ENCODE peak calls at places on chromosomes 4 and X, in eight cellular contexts. V is neuronal stem cell; R is HCT116; K is lung; A is endodermal cell; M is CD8-positive, alpha-beta T cell; S is IMR-90; Y is stomach. H is an unnamed sample. For H3K4me1, the result is how much of the 10 kb centered on the place peaks cover.

GRCh38 chr4:147247577-147247976 is 233.3 kb upstream of the EDNRA start:
- DNase-seq in V (no peak), R (no peak), K (no peak), A (no peak), M (no peak), S (peak), Y (no peak), H (no peak)

GRCh38 chr4:188201851-188202250 is 62.6 kb downstream of the TRIML1 start:
- DNase-seq in V (no peak), R (no peak), K (no peak), A (no peak), M (no peak), S (peak), Y (no peak), H (no peak)

GRCh38 chr4:41661447-41662076 is 87.0 kb downstream of the PHOX2B start:
- DNase-seq in V (peak), R (peak), K (peak), A (peak), M (peak), S (peak), Y (peak), H (peak)

GRCh38 chr4:117001077-117001476 is 84.3 kb downstream of the TRAM1L1 start:
- DNase-seq in V (peak), R (no peak), K (no peak), A (no peak), M (no peak), S (no peak), Y (no peak), H (no peak)

GRCh38 chr4:21806991-21807390 is 141.6 kb downstream of the KCNIP4 start:
- DNase-seq in V (no peak), R (no peak), K (no peak), A (no peak), M (no peak), S (no peak), Y (no peak), H (no peak)

GRCh38 chrX:9656277-9656676 is 109.4 kb downstream of the GPR143 start:
- DNase-seq in V (no peak), R (no peak), K (no peak), A (no peak), M (no peak), S (peak), Y (no peak), H (no peak)

GRCh38 chr4:161762796-161763195 is 401.0 kb downstream of the FSTL5 start:
- DNase-seq in V (no peak), R (no peak), K (no peak), A (no peak), M (no peak), S (peak), Y (no peak), H (no peak)

GRCh38 chrX:40449396-40449795 is 131.4 kb upstream of the ATP6AP2 start:
- DNase-seq in V (no peak), R (no peak), K (no peak), A (no peak), M (no peak), S (no peak), Y (no peak), H (no peak)

GRCh38 chr4:171334549-171334948 is 478.7 kb upstream of the GALNTL6 start:
- DNase-seq in V (no peak), R (no peak), K (no peak), A (no peak), M (no peak), S (no peak), Y (no peak), H (no peak)

GRCh38 chr4:106355193-106355592 is 13.4 kb downstream of the GIMD1 start:
- DNase-seq in V (no peak), R (no peak), K (no peak), A (peak), M (no peak), S (no peak), Y (no peak), H (no peak)

GRCh38 chr4:114057746-114058145 is 78.3 kb upstream of the ARSJ start:
- DNase-seq in V (no peak), R (peak), K (no peak), A (no peak), M (no peak), S (no peak), Y (no peak), H (no peak)

GRCh38 chr4:169314906-169315305 is 44.1 kb upstream of the SH3RF1 start:
- DNase-seq in V (no peak), R (peak), K (peak), A (no peak), M (no peak), S (peak), Y (peak), H (no peak)

GRCh38 chr4:84238247-84239090 is 260.6 kb downstream of the NKX6-1 start:
- DNase-seq in V (no peak), R (no peak), K (no peak), A (no peak), M (no peak), S (peak), Y (no peak), H (no peak)

GRCh38 chr4:101221294-101221693 is 126.0 kb downstream of the PPP3CA start:
- DNase-seq in V (no peak), R (no peak), K (no peak), A (no peak), M (no peak), S (peak), Y (no peak), H (no peak)

GRCh38 chr4:914531-914930 is 17.6 kb downstream of the GAK start:
- DNase-seq in V (no peak), R (no peak), K (no peak), A (no peak), M (no peak), S (no peak), Y (no peak), H (no peak)

GRCh38 chr4:688695-689497 is at the start of gene SLC49A3:
- DNase-seq in V (no peak), R (no peak), K (no peak), A (peak), M (no peak), S (no peak), Y (peak), H (no peak)

GRCh38 chr4:14842964-14843630 is 159.2 kb upstream of the CPEB2 start:
- DNase-seq in V (no peak), R (no peak), K (no peak), A (no peak), M (no peak), S (no peak), Y (no peak), H (no peak)

GRCh38 chr4:53601251-53601764 is 10.0 kb upstream of the LNX1 start:
- DNase-seq in V (no peak), R (no peak), K (no peak), A (peak), M (no peak), S (no peak), Y (no peak), H (no peak)

GRCh38 chr4:166386491-166387367 is 513.7 kb downstream of the TLL1 start:
- DNase-seq in V (no peak), R (no peak), K (no peak), A (no peak), M (no peak), S (no peak), Y (no peak), H (no peak)

GRCh38 chrX:63918611-63919010 is 133.6 kb upstream of the ARHGEF9 start:
- DNase-seq in V (no peak), R (peak), K (no peak), A (peak), M (no peak), S (no peak), Y (no peak), H (no peak)

GRCh38 chrX:119121341-119121740 is 6.3 kb downstream of the KIAA1210 start:
- DNase-seq in V (no peak), R (no peak), K (no peak), A (no peak), M (no peak), S (peak), Y (no peak), H (no peak)

GRCh38 chr4:113106076-113106475 is 56.6 kb downstream of the ANK2 start:
- DNase-seq in V (no peak), R (peak), K (no peak), A (no peak), M (no peak), S (peak), Y (no peak), H (no peak)

GRCh38 chrX:129139837-129140679 is 383.2 kb downstream of the SMARCA1 start:
- DNase-seq in V (no peak), R (no peak), K (no peak), A (no peak), M (no peak), S (no peak), Y (no peak), H (no peak)

GRCh38 chr4:98996056-98996941 is 778 bp downstream of the METAP1 start:
- DNase-seq in V (peak), R (no peak), K (no peak), A (peak), M (no peak), S (peak), Y (no peak), H (no peak)

GRCh38 chr4:34619531-34620109 is 1624.7 kb downstream of the ARAP2 start:
- DNase-seq in V (no peak), R (no peak), K (no peak), A (no peak), M (no peak), S (no peak), Y (no peak), H (no peak)

GRCh38 chrX:153495362-153495751 is 577 bp downstream of the BGN start:
- DNase-seq in V (no peak), R (no peak), K (no peak), A (no peak), M (no peak), S (peak), Y (no peak), H (no peak)
- H3K4me3 ChIP-seq in V (no peak), R (no peak), K (peak), A (no peak), M (no peak), S (peak), Y (peak), H (no peak)

DNA sequence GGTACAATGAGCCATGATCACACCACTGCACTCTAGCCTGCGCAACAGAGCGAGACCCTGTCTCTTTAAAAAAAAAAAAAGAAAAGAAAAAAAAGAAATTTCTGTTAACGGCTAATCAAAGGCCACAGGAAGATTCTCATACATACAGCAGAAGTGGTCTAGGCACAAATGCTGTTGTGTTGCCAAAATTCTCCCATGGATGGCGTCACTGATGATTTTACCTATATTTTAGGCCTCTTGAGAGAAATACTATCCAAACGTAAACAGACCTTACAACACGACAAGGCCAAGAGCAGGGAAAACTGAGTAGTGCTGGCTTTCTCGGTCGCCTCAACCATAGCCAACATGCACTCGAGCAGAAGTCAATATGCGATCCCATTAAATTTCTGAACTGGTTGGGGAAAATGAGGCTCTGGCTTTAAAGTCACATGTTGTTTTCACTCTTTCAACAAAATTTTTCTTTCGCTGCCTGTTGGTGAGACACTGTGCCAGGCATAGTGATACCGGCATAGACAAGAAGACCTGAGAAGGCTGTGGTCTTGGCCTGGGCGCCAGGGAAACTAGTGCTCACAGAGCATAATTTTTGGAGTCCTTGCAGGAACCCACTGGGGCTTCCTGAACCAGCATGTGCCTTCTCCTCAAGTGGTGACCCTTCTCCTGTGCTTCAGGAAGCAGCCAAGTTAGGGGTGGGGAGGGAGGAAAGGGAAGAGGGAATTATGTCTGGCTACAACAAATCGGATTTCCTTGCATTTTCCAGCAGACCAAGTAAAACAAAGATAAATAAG is 20.6 kb downstream of the SH3KBP1 start:
- DNase-seq in V (no peak), R (no peak), K (no peak), A (no peak), M (no peak), S (no peak), Y (no peak), H (no peak)
- H3K4me1 ChIP-seq in V (under half), R (under half), K (under half), A (under half), M (under half), S (under half), Y (under half), H (under half)

DNA sequence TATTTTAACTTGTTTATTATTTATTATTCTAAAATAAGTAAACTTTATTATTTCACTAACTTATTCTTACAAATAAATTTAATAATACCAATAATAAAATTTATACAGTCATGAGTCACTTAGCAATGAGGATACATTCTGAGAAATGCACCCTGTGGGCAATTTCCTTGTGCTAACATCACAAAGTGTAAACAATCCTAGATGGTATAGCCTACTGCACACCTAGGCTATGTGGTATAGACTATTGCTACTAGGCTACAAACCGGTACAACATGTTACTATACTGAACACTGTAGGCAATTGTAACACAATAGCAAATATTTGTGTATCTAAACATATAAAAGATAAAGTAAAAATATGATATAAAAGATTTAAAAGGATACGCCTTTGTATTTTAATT is 479.5 kb downstream of the EPHA5 start:
- DNase-seq in V (no peak), R (no peak), K (no peak), A (no peak), M (no peak), S (no peak), Y (no peak), H (no peak)
- H3K27ac ChIP-seq in V (no peak), R (no peak), K (no peak), A (no peak), M (no peak), S (no peak), Y (no peak), H (no peak)

GRCh38 chr4:168153596-168154440 is 61.5 kb downstream of the ANXA10 start:
- DNase-seq in V (peak), R (peak), K (peak), A (peak), M (peak), S (peak), Y (peak), H (no peak)
- H3K4me3 ChIP-seq in V (no peak), R (no peak), K (no peak), A (no peak), M (no peak), S (peak), Y (peak), H (no peak)

GRCh38 chr4:189367832-189368231 is 572.8 kb upstream of the FRG1 start:
- DNase-seq in V (no peak), R (no peak), K (no peak), A (no peak), M (no peak), S (no peak), Y (no peak), H (no peak)

GRCh38 chr4:189364032-189364449 is 576.6 kb upstream of the FRG1 start:
- DNase-seq in V (no peak), R (no peak), K (no peak), A (no peak), M (no peak), S (no peak), Y (no peak), H (no peak)

DNA sequence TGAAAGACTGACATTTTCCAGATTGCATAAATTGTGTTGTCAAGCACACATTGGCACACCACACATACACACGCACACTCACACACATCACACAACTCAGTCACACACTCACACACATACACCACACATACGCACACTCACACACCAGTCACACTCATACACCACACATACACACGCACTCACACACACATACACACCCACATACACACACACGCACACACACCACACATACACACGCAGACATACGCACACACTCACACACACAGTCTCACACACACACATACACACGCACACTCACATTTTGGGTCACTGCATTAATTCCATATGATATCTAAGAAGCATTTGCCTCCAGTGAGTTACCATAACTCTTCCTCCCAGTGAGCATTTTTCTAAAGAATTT is 578.3 kb upstream of the FRG1 start:
- DNase-seq in V (no peak), R (no peak), K (no peak), A (no peak), M (no peak), S (no peak), Y (no peak), H (no peak)
- H3K4me1 ChIP-seq in V (under half), R (under half), K (under half), A (under half), M (under half), S (under half), Y (under half), H (under half)

GRCh38 chr4:138669479-138670165 is 346.0 kb upstream of the NOCT start:
- DNase-seq in V (no peak), R (no peak), K (no peak), A (no peak), M (no peak), S (peak), Y (no peak), H (no peak)
- H3K27ac ChIP-seq in V (no peak), R (no peak), K (no peak), A (no peak), M (no peak), S (peak), Y (no peak), H (no peak)

GRCh38 chr4:70759126-70759525 is 37.4 kb downstream of the RUFY3 start:
- DNase-seq in V (no peak), R (no peak), K (no peak), A (no peak), M (no peak), S (peak), Y (no peak), H (no peak)
- H3K4me3 ChIP-seq in V (no peak), R (no peak), K (no peak), A (no peak), M (no peak), S (no peak), Y (no peak), H (no peak)

GRCh38 chr4:148335133-148335532 is 107.1 kb downstream of the NR3C2 start:
- DNase-seq in V (no peak), R (no peak), K (no peak), A (no peak), M (no peak), S (no peak), Y (no peak), H (no peak)
- H3K4me1 ChIP-seq in V (under half), R (under half), K (under half), A (under half), M (under half), S (under half), Y (under half), H (under half)

DNA sequence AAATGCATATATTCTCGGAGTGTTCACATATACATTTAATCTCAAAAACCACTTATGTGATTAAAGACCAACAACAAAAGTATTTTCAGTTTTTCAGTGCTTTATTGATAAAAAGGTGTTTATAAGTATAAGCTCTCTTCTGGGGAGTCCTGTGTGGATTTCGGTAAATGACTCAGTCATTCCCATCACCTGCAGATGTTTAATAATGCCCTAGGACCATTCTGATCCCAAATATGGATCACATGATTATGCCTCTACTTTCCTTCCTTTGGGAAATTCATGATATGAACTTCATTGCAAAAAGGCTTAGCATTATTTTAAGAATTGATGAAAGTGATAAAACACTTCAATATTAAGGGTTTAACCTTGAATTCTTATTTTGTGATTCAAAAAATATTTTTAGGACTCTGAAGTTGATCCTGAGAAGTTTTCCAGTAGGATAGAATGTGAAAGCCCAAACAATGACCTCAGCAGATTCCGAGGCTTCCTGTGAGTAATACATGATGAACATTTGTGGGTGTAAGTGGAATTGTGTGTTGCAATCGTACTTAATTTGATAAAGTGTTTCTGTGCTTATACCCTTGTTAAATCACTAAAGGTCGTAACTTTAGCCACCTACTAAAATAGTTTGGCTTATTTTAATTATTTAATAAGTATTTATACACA is 40.2 kb downstream of the ATP10D start:
- DNase-seq in V (no peak), R (peak), K (no peak), A (no peak), M (no peak), S (peak), Y (no peak), H (no peak)
- H3K27ac ChIP-seq in V (no peak), R (no peak), K (no peak), A (no peak), M (no peak), S (peak), Y (peak), H (no peak)